ENCODE peak calls at places on chromosome 14, in five cellular contexts. V, N, C, U and A are unnamed samples.

GRCh38 chr14:37447883-37448391 is 147.1 kb downstream of the FOXA1 start:
- DNase-seq in N (no peak), V (no peak), C (no peak), U (no peak), A (no peak)

GRCh38 chr14:61258985-61259384 is 22.2 kb downstream of the TMEM30B start:
- DNase-seq in C (no peak), N (no peak), V (no peak), U (peak), A (peak)

GRCh38 chr14:50676814-50677516 is 8.9 kb upstream of the SAV1 start:
- DNase-seq in N (no peak), U (no peak), V (no peak), C (no peak), A (no peak)

GRCh38 chr14:43525647-43526046 is 981.4 kb downstream of the FSCB start:
- DNase-seq in C (no peak), N (no peak), V (no peak), U (no peak), A (no peak)

GRCh38 chr14:76373456-76373855 is 2.5 kb upstream of the ESRRB start:
- DNase-seq in U (no peak), C (no peak), V (no peak), N (no peak), A (no peak)

GRCh38 chr14:103550451-103551337 is 11.8 kb downstream of the BAG5 start:
- DNase-seq in U (no peak), N (no peak), V (peak), C (no peak), A (no peak)

GRCh38 chr14:26597136-26598080 is at the start of gene NOVA1:
- DNase-seq in U (no peak), N (no peak), C (no peak), V (peak), A (peak)

GRCh38 chr14:32514236-32514635 is 185.1 kb downstream of the AKAP6 start:
- DNase-seq in C (no peak), U (peak), N (no peak), V (no peak), A (no peak)

GRCh38 chr14:69855180-69855817 is 23.9 kb upstream of the SMOC1 start:
- DNase-seq in C (no peak), V (no peak), U (no peak), N (no peak), A (no peak)

GRCh38 chr14:103549361-103550311 is 12.8 kb downstream of the BAG5 start:
- DNase-seq in U (no peak), N (no peak), C (no peak), V (no peak), A (no peak)

GRCh38 chr14:60642270-60642789 is 6.9 kb downstream of the SIX1 start:
- DNase-seq in C (no peak), N (no peak), U (no peak), V (no peak), A (peak)

GRCh38 chr14:54792288-54792687 is 110.3 kb downstream of the GCH1 start:
- DNase-seq in N (no peak), V (no peak), U (no peak), C (no peak), A (no peak)

GRCh38 chr14:61077946-61078738 is 97.1 kb downstream of the SLC38A6 start:
- DNase-seq in U (no peak), V (no peak), N (no peak), C (no peak), A (no peak)

GRCh38 chr14:33933386-33933934 is 17.4 kb downstream of the EGLN3 start:
- DNase-seq in N (no peak), U (no peak), C (no peak), V (no peak), A (no peak)

GRCh38 chr14:63435838-63436237 is 107.3 kb downstream of the PPP2R5E start:
- DNase-seq in V (no peak), U (no peak), N (no peak), C (no peak), A (peak)

GRCh38 chr14:99996951-99997571 is 68.2 kb upstream of the EVL start:
- DNase-seq in U (no peak), C (no peak), V (no peak), N (no peak), A (no peak)

GRCh38 chr14:91373591-91374245 is 43.9 kb downstream of the CCDC88C start:
- DNase-seq in U (no peak), V (no peak), C (peak), N (peak), A (no peak)

GRCh38 chr14:72948481-72949138 is 22.3 kb downstream of the DCAF4 start:
- DNase-seq in V (peak), U (peak), C (peak), N (peak), A (peak)